ENCODE peak calls at places on chromosomes 2 and 18, in eight cellular contexts. L is iPS DF 6.9; O is AG04450; Q is GDM1; D is D341Med; B is skeletal muscle cell; W is stimulated activated CD8-positive, alpha-beta memory T cell treated with anti-CD3 and anti-CD28 coated beads, Interleukin-2, amount 100 ng/mL, for 1 hour; S is anterior cingulate cortex. Z is an unnamed sample.

GRCh38 chr2:210007895-210008294 is 5.5 kb downstream of the RPE start:
- DNase-seq in L (no peak), O (no peak), Q (no peak), D (no peak), B (no peak), W (no peak), S (no peak), Z (no peak)

GRCh38 chr2:226483143-226483542 is 316.5 kb downstream of the IRS1 start:
- DNase-seq in L (no peak), O (no peak), Q (no peak), D (no peak), B (no peak), W (no peak), S (no peak), Z (no peak)

GRCh38 chr18:31554776-31555175 is 36.9 kb upstream of the TTR start:
- DNase-seq in L (no peak), O (no peak), Q (no peak), D (no peak), B (no peak), W (no peak), S (no peak), Z (no peak)

GRCh38 chr2:239167766-239168444 is 232.9 kb downstream of the HDAC4 start:
- DNase-seq in L (no peak), O (no peak), Q (no peak), D (no peak), B (no peak), W (no peak), S (no peak), Z (no peak)

GRCh38 chr2:135820003-135820618 is 16.9 kb downstream of the LCT start:
- DNase-seq in L (no peak), O (peak), Q (peak), D (no peak), B (no peak), W (peak), S (no peak), Z (peak)

GRCh38 chr2:121872651-121873050 is 117.2 kb downstream of the TSN start:
- DNase-seq in L (no peak), O (no peak), Q (no peak), D (no peak), B (no peak), W (no peak), S (no peak), Z (no peak)

GRCh38 chr2:232338759-232339106 is 39.8 kb upstream of the ALPP start:
- DNase-seq in L (no peak), O (no peak), Q (no peak), D (no peak), B (no peak), W (no peak), S (no peak), Z (no peak)

GRCh38 chr2:78721302-78722033 is 304.0 kb upstream of the REG3G start:
- DNase-seq in L (no peak), O (no peak), Q (no peak), D (no peak), B (no peak), W (no peak), S (no peak), Z (no peak)

GRCh38 chr2:233600361-233600760 is 17.1 kb upstream of the UGT1A8 start:
- DNase-seq in L (no peak), O (no peak), Q (no peak), D (no peak), B (no peak), W (no peak), S (no peak), Z (no peak)

GRCh38 chr2:221676566-221677172 is 104.6 kb upstream of the EPHA4 start:
- DNase-seq in L (no peak), O (no peak), Q (no peak), D (no peak), B (no peak), W (no peak), S (no peak), Z (no peak)

GRCh38 chr2:63820969-63821368 is 20.7 kb upstream of the UGP2 start:
- DNase-seq in L (no peak), O (no peak), Q (no peak), D (no peak), B (no peak), W (no peak), S (no peak), Z (no peak)

GRCh38 chr2:223047260-223047761 is 4.7 kb upstream of the KCNE4 start:
- DNase-seq in L (no peak), O (no peak), Q (no peak), D (no peak), B (peak), W (no peak), S (no peak), Z (no peak)

GRCh38 chr2:119438726-119439284 is 7.2 kb downstream of the TMEM37 start:
- DNase-seq in L (no peak), O (no peak), Q (no peak), D (no peak), B (no peak), W (no peak), S (no peak), Z (no peak)

GRCh38 chr2:110865188-110865587 is 132.8 kb downstream of the ACOXL start:
- DNase-seq in L (no peak), O (no peak), Q (no peak), D (no peak), B (no peak), W (no peak), S (no peak), Z (no peak)